ENCODE peak calls at places on chromosomes 2 and 18, in seven cellular contexts. One of them, this sample, is unnamed.

GRCh38 chr2:829047-829446 is 121.6 kb upstream of the SNTG2 start:
- DNase-seq in IMR-90: no peak
- DNase-seq in fibroblast of the aortic adventitia: no peak
- DNase-seq in suprapubic skin: no peak
- DNase-seq in effector memory CD4-positive, alpha-beta T cell: no peak
- DNase-seq in GM23248: no peak
- DNase-seq in OCI-LY7: no peak
- DNase-seq in this sample: no peak

GRCh38 chr2:234635284-234635683 is 138.4 kb upstream of the ARL4C start:
- DNase-seq in suprapubic skin: no peak
- DNase-seq in effector memory CD4-positive, alpha-beta T cell: no peak
- DNase-seq in OCI-LY7: no peak
- DNase-seq in fibroblast of the aortic adventitia: peak
- DNase-seq in GM23248: peak
- DNase-seq in IMR-90: peak
- DNase-seq in this sample: no peak

GRCh38 chr2:29012211-29012681 is 31.1 kb downstream of the TOGARAM2 start:
- DNase-seq in fibroblast of the aortic adventitia: peak
- DNase-seq in suprapubic skin: no peak
- DNase-seq in effector memory CD4-positive, alpha-beta T cell: peak
- DNase-seq in OCI-LY7: peak
- DNase-seq in IMR-90: no peak
- DNase-seq in GM23248: peak
- DNase-seq in this sample: no peak

GRCh38 chr2:134252092-134252775 is 1.6 kb upstream of the MGAT5 start:
- DNase-seq in IMR-90: peak
- DNase-seq in suprapubic skin: no peak
- DNase-seq in GM23248: peak
- DNase-seq in fibroblast of the aortic adventitia: peak
- DNase-seq in OCI-LY7: peak
- DNase-seq in effector memory CD4-positive, alpha-beta T cell: no peak
- DNase-seq in this sample: no peak

GRCh38 chr2:241011751-241012510 is 13.5 kb downstream of the SNED1 start:
- DNase-seq in effector memory CD4-positive, alpha-beta T cell: no peak
- DNase-seq in OCI-LY7: no peak
- DNase-seq in IMR-90: no peak
- DNase-seq in GM23248: no peak
- DNase-seq in fibroblast of the aortic adventitia: no peak
- DNase-seq in suprapubic skin: no peak
- DNase-seq in this sample: no peak

GRCh38 chr2:154827286-154827685 is 128.8 kb downstream of the KCNJ3 start:
- DNase-seq in IMR-90: no peak
- DNase-seq in suprapubic skin: no peak
- DNase-seq in GM23248: no peak
- DNase-seq in fibroblast of the aortic adventitia: no peak
- DNase-seq in effector memory CD4-positive, alpha-beta T cell: no peak
- DNase-seq in OCI-LY7: no peak
- DNase-seq in this sample: no peak

GRCh38 chr2:120442923-120443571 is 97.1 kb downstream of the INHBB start:
- DNase-seq in fibroblast of the aortic adventitia: no peak
- DNase-seq in suprapubic skin: peak
- DNase-seq in effector memory CD4-positive, alpha-beta T cell: no peak
- DNase-seq in OCI-LY7: no peak
- DNase-seq in IMR-90: no peak
- DNase-seq in GM23248: peak
- DNase-seq in this sample: peak

GRCh38 chr2:223363085-223363484 is 239.1 kb downstream of the SCG2 start:
- DNase-seq in effector memory CD4-positive, alpha-beta T cell: no peak
- DNase-seq in OCI-LY7: no peak
- DNase-seq in fibroblast of the aortic adventitia: no peak
- DNase-seq in IMR-90: no peak
- DNase-seq in GM23248: no peak
- DNase-seq in suprapubic skin: no peak
- DNase-seq in this sample: no peak

GRCh38 chr2:94880507-94880906 is 9.3 kb downstream of the TEKT4 start:
- DNase-seq in IMR-90: no peak
- DNase-seq in suprapubic skin: peak
- DNase-seq in effector memory CD4-positive, alpha-beta T cell: no peak
- DNase-seq in OCI-LY7: no peak
- DNase-seq in GM23248: no peak
- DNase-seq in fibroblast of the aortic adventitia: no peak
- DNase-seq in this sample: peak

GRCh38 chr2:127176371-127177311 is 43.5 kb downstream of the CYP27C1 start:
- DNase-seq in fibroblast of the aortic adventitia: peak
- DNase-seq in IMR-90: peak
- DNase-seq in suprapubic skin: peak
- DNase-seq in effector memory CD4-positive, alpha-beta T cell: no peak
- DNase-seq in OCI-LY7: no peak
- DNase-seq in GM23248: peak
- DNase-seq in this sample: no peak

GRCh38 chr2:216057688-216058193 is 23.9 kb downstream of the PECR start:
- DNase-seq in suprapubic skin: no peak
- DNase-seq in OCI-LY7: peak
- DNase-seq in effector memory CD4-positive, alpha-beta T cell: peak
- DNase-seq in GM23248: peak
- DNase-seq in IMR-90: peak
- DNase-seq in fibroblast of the aortic adventitia: no peak
- DNase-seq in this sample: no peak

GRCh38 chr18:49006641-49007136 is 55.9 kb upstream of the SMAD7 start:
- DNase-seq in effector memory CD4-positive, alpha-beta T cell: no peak
- DNase-seq in IMR-90: no peak
- DNase-seq in suprapubic skin: no peak
- DNase-seq in fibroblast of the aortic adventitia: no peak
- DNase-seq in OCI-LY7: no peak
- DNase-seq in GM23248: peak
- DNase-seq in this sample: no peak

GRCh38 chr18:48184118-48184517 is 225.1 kb downstream of the ZBTB7C start:
- DNase-seq in fibroblast of the aortic adventitia: peak
- DNase-seq in IMR-90: no peak
- DNase-seq in GM23248: peak
- DNase-seq in suprapubic skin: no peak
- DNase-seq in effector memory CD4-positive, alpha-beta T cell: no peak
- DNase-seq in OCI-LY7: no peak
- DNase-seq in this sample: peak

GRCh38 chr2:71863338-71863737 is 284.3 kb downstream of the CYP26B1 start:
- DNase-seq in GM23248: no peak
- DNase-seq in suprapubic skin: peak
- DNase-seq in IMR-90: no peak
- DNase-seq in fibroblast of the aortic adventitia: no peak
- DNase-seq in OCI-LY7: no peak
- DNase-seq in effector memory CD4-positive, alpha-beta T cell: no peak
- DNase-seq in this sample: no peak

GRCh38 chr2:219002395-219003266 is 9.4 kb upstream of the CRYBA2 start:
- DNase-seq in fibroblast of the aortic adventitia: no peak
- DNase-seq in effector memory CD4-positive, alpha-beta T cell: no peak
- DNase-seq in GM23248: peak
- DNase-seq in OCI-LY7: no peak
- DNase-seq in IMR-90: no peak
- DNase-seq in suprapubic skin: no peak
- DNase-seq in this sample: no peak

GRCh38 chr2:187158452-187158851 is 289.6 kb downstream of the CALCRL start:
- DNase-seq in fibroblast of the aortic adventitia: no peak
- DNase-seq in IMR-90: no peak
- DNase-seq in effector memory CD4-positive, alpha-beta T cell: no peak
- DNase-seq in suprapubic skin: no peak
- DNase-seq in OCI-LY7: no peak
- DNase-seq in GM23248: no peak
- DNase-seq in this sample: no peak

GRCh38 chr18:49862656-49863385 is 49.5 kb upstream of the ACAA2 start:
- DNase-seq in OCI-LY7: no peak
- DNase-seq in IMR-90: no peak
- DNase-seq in effector memory CD4-positive, alpha-beta T cell: no peak
- DNase-seq in fibroblast of the aortic adventitia: no peak
- DNase-seq in GM23248: no peak
- DNase-seq in suprapubic skin: no peak
- DNase-seq in this sample: no peak

GRCh38 chr18:24731981-24732380 is 271.5 kb downstream of the HRH4 start:
- DNase-seq in GM23248: peak
- DNase-seq in IMR-90: peak
- DNase-seq in effector memory CD4-positive, alpha-beta T cell: no peak
- DNase-seq in OCI-LY7: no peak
- DNase-seq in suprapubic skin: no peak
- DNase-seq in fibroblast of the aortic adventitia: no peak
- DNase-seq in this sample: no peak

GRCh38 chr2:79630972-79631551 is 118.2 kb downstream of the CTNNA2 start:
- DNase-seq in IMR-90: no peak
- DNase-seq in fibroblast of the aortic adventitia: no peak
- DNase-seq in suprapubic skin: no peak
- DNase-seq in GM23248: no peak
- DNase-seq in OCI-LY7: no peak
- DNase-seq in effector memory CD4-positive, alpha-beta T cell: no peak
- DNase-seq in this sample: no peak

GRCh38 chr2:120747281-120747680 is 11.6 kb downstream of the GLI2 start:
- DNase-seq in suprapubic skin: no peak
- DNase-seq in effector memory CD4-positive, alpha-beta T cell: no peak
- DNase-seq in GM23248: no peak
- DNase-seq in IMR-90: no peak
- DNase-seq in fibroblast of the aortic adventitia: no peak
- DNase-seq in OCI-LY7: no peak
- DNase-seq in this sample: no peak

GRCh38 chr2:217316743-217317142 is 456.9 kb upstream of the TNP1 start:
- DNase-seq in effector memory CD4-positive, alpha-beta T cell: no peak
- DNase-seq in suprapubic skin: no peak
- DNase-seq in fibroblast of the aortic adventitia: peak
- DNase-seq in GM23248: peak
- DNase-seq in IMR-90: peak
- DNase-seq in OCI-LY7: peak
- DNase-seq in this sample: no peak

GRCh38 chr2:201362396-201362795 is 5.3 kb upstream of the FLACC1 start:
- DNase-seq in IMR-90: peak
- DNase-seq in fibroblast of the aortic adventitia: peak
- DNase-seq in effector memory CD4-positive, alpha-beta T cell: no peak
- DNase-seq in GM23248: peak
- DNase-seq in suprapubic skin: no peak
- DNase-seq in OCI-LY7: no peak
- DNase-seq in this sample: no peak

GRCh38 chr2:42810971-42811865 is 18.8 kb upstream of the HAAO start:
- DNase-seq in GM23248: peak
- DNase-seq in fibroblast of the aortic adventitia: peak
- DNase-seq in OCI-LY7: no peak
- DNase-seq in suprapubic skin: peak
- DNase-seq in IMR-90: peak
- DNase-seq in effector memory CD4-positive, alpha-beta T cell: no peak
- DNase-seq in this sample: no peak

GRCh38 chr18:9613550-9614400 is 584 bp downstream of the PPP4R1 start:
- DNase-seq in suprapubic skin: peak
- DNase-seq in OCI-LY7: peak
- DNase-seq in GM23248: peak
- DNase-seq in IMR-90: peak
- DNase-seq in fibroblast of the aortic adventitia: peak
- DNase-seq in effector memory CD4-positive, alpha-beta T cell: no peak
- DNase-seq in this sample: peak

GRCh38 chr2:197240713-197241050 is 69.9 kb downstream of the ANKRD44 start:
- DNase-seq in fibroblast of the aortic adventitia: no peak
- DNase-seq in effector memory CD4-positive, alpha-beta T cell: no peak
- DNase-seq in IMR-90: no peak
- DNase-seq in OCI-LY7: peak
- DNase-seq in GM23248: no peak
- DNase-seq in suprapubic skin: no peak
- DNase-seq in this sample: no peak

GRCh38 chr2:204570449-204570848 is 25.2 kb downstream of the PARD3B start:
- DNase-seq in effector memory CD4-positive, alpha-beta T cell: no peak
- DNase-seq in OCI-LY7: no peak
- DNase-seq in fibroblast of the aortic adventitia: no peak
- DNase-seq in suprapubic skin: no peak
- DNase-seq in GM23248: no peak
- DNase-seq in IMR-90: no peak
- DNase-seq in this sample: no peak

GRCh38 chr2:172288603-172289002 is 138.8 kb upstream of the ITGA6 start:
- DNase-seq in IMR-90: peak
- DNase-seq in OCI-LY7: no peak
- DNase-seq in effector memory CD4-positive, alpha-beta T cell: no peak
- DNase-seq in fibroblast of the aortic adventitia: no peak
- DNase-seq in suprapubic skin: no peak
- DNase-seq in GM23248: peak
- DNase-seq in this sample: peak

GRCh38 chr18:24138884-24139616 is at the start of gene CABYR:
- DNase-seq in OCI-LY7: peak
- DNase-seq in IMR-90: peak
- DNase-seq in fibroblast of the aortic adventitia: peak
- DNase-seq in suprapubic skin: peak
- DNase-seq in GM23248: peak
- DNase-seq in effector memory CD4-positive, alpha-beta T cell: peak
- DNase-seq in this sample: peak

GRCh38 chr18:30177056-30177455 is 865.5 kb downstream of the DSC3 start:
- DNase-seq in IMR-90: no peak
- DNase-seq in OCI-LY7: no peak
- DNase-seq in effector memory CD4-positive, alpha-beta T cell: no peak
- DNase-seq in fibroblast of the aortic adventitia: no peak
- DNase-seq in suprapubic skin: no peak
- DNase-seq in GM23248: peak
- DNase-seq in this sample: no peak

GRCh38 chr2:18835787-18836186 is 246.4 kb upstream of the NT5C1B start:
- DNase-seq in effector memory CD4-positive, alpha-beta T cell: no peak
- DNase-seq in GM23248: no peak
- DNase-seq in IMR-90: no peak
- DNase-seq in suprapubic skin: no peak
- DNase-seq in fibroblast of the aortic adventitia: no peak
- DNase-seq in OCI-LY7: no peak
- DNase-seq in this sample: no peak

GRCh38 chr18:22207022-22207758 is 37.8 kb downstream of the GATA6 start:
- DNase-seq in GM23248: peak
- DNase-seq in OCI-LY7: no peak
- DNase-seq in suprapubic skin: no peak
- DNase-seq in effector memory CD4-positive, alpha-beta T cell: no peak
- DNase-seq in IMR-90: peak
- DNase-seq in fibroblast of the aortic adventitia: peak
- DNase-seq in this sample: no peak
- H3K4me3 ChIP-seq in GM23248: no peak
- H3K4me3 ChIP-seq in OCI-LY7: no peak
- H3K4me3 ChIP-seq in suprapubic skin: no peak
- H3K4me3 ChIP-seq in effector memory CD4-positive, alpha-beta T cell: no peak
- H3K4me3 ChIP-seq in IMR-90: no peak
- H3K4me3 ChIP-seq in fibroblast of the aortic adventitia: no peak
- H3K4me3 ChIP-seq in this sample: no peak

GRCh38 chr2:73928995-73929394 is 2.3 kb downstream of the DGUOK start:
- DNase-seq in GM23248: no peak
- DNase-seq in effector memory CD4-positive, alpha-beta T cell: no peak
- DNase-seq in OCI-LY7: no peak
- DNase-seq in IMR-90: no peak
- DNase-seq in fibroblast of the aortic adventitia: no peak
- DNase-seq in suprapubic skin: no peak
- DNase-seq in this sample: no peak
- H3K4me3 ChIP-seq in GM23248: no peak
- H3K4me3 ChIP-seq in effector memory CD4-positive, alpha-beta T cell: no peak
- H3K4me3 ChIP-seq in OCI-LY7: peak
- H3K4me3 ChIP-seq in IMR-90: no peak
- H3K4me3 ChIP-seq in fibroblast of the aortic adventitia: no peak
- H3K4me3 ChIP-seq in suprapubic skin: no peak
- H3K4me3 ChIP-seq in this sample: no peak

GRCh38 chr2:23939054-23939436 is 1.2 kb upstream of the UBXN2A start:
- DNase-seq in suprapubic skin: no peak
- DNase-seq in OCI-LY7: no peak
- DNase-seq in effector memory CD4-positive, alpha-beta T cell: no peak
- DNase-seq in GM23248: peak
- DNase-seq in IMR-90: peak
- DNase-seq in fibroblast of the aortic adventitia: peak
- DNase-seq in this sample: no peak
- H3K4me3 ChIP-seq in suprapubic skin: peak
- H3K4me3 ChIP-seq in OCI-LY7: peak
- H3K4me3 ChIP-seq in effector memory CD4-positive, alpha-beta T cell: no peak
- H3K4me3 ChIP-seq in GM23248: peak
- H3K4me3 ChIP-seq in IMR-90: peak
- H3K4me3 ChIP-seq in fibroblast of the aortic adventitia: peak
- H3K4me3 ChIP-seq in this sample: no peak

GRCh38 chr2:152222975-152223638 is 47.5 kb upstream of the STAM2 start:
- DNase-seq in fibroblast of the aortic adventitia: peak
- DNase-seq in suprapubic skin: no peak
- DNase-seq in effector memory CD4-positive, alpha-beta T cell: no peak
- DNase-seq in GM23248: peak
- DNase-seq in IMR-90: peak
- DNase-seq in OCI-LY7: no peak
- DNase-seq in this sample: no peak
- H3K4me3 ChIP-seq in fibroblast of the aortic adventitia: no peak
- H3K4me3 ChIP-seq in suprapubic skin: no peak
- H3K4me3 ChIP-seq in effector memory CD4-positive, alpha-beta T cell: no peak
- H3K4me3 ChIP-seq in GM23248: no peak
- H3K4me3 ChIP-seq in IMR-90: no peak
- H3K4me3 ChIP-seq in OCI-LY7: no peak
- H3K4me3 ChIP-seq in this sample: no peak

This sample was measured in RWPE2.